ENCODE peak calls at places on chromosomes 7 and 10, in eight cellular contexts. A, S, L, D, H, T, E and P are unnamed samples.

GRCh38 chr10:17292375-17292774 is 64.3 kb downstream of the VIM start:
- DNase-seq in A (no peak), S (no peak), L (no peak), D (no peak), H (no peak), T (no peak), E (no peak), P (no peak)

GRCh38 chr10:80462986-80463741 is 9.1 kb downstream of the TSPAN14 start:
- DNase-seq in A (no peak), S (no peak), L (peak), D (no peak), H (no peak), T (peak), E (no peak), P (no peak)

GRCh38 chr7:132755538-132756481 is 179.5 kb upstream of the PLXNA4 start:
- DNase-seq in A (peak), S (no peak), L (no peak), D (no peak), H (no peak), T (no peak), E (no peak), P (no peak)

GRCh38 chr7:155509725-155510551 is 36.4 kb downstream of the CNPY1 start:
- DNase-seq in A (no peak), S (no peak), L (no peak), D (no peak), H (peak), T (no peak), E (peak), P (no peak)

GRCh38 chr7:38465946-38466345 is 165.2 kb downstream of the AMPH start:
- DNase-seq in A (peak), S (no peak), L (no peak), D (no peak), H (no peak), T (no peak), E (no peak), P (no peak)

GRCh38 chr10:103800789-103801540 is 54.4 kb downstream of the SH3PXD2A start:
- DNase-seq in A (peak), S (peak), L (peak), D (peak), H (no peak), T (no peak), E (peak), P (no peak)

GRCh38 chr7:79132844-79133451 is 320.5 kb downstream of the MAGI2 start:
- DNase-seq in A (no peak), S (no peak), L (no peak), D (no peak), H (no peak), T (no peak), E (no peak), P (no peak)

GRCh38 chr7:34417781-34418180 is 240.2 kb upstream of the NPSR1 start:
- DNase-seq in A (no peak), S (no peak), L (no peak), D (no peak), H (no peak), T (no peak), E (no peak), P (no peak)

GRCh38 chr10:126598009-126598408 is 72.5 kb downstream of the C10orf90 start:
- DNase-seq in A (peak), S (no peak), L (no peak), D (peak), H (peak), T (peak), E (peak), P (no peak)

GRCh38 chr10:3806603-3807002 is 21.6 kb upstream of the KLF6 start:
- DNase-seq in A (no peak), S (no peak), L (no peak), D (no peak), H (peak), T (peak), E (no peak), P (no peak)

GRCh38 chr7:64613653-64614052 is 50.8 kb upstream of the ZNF680 start:
- DNase-seq in A (no peak), S (no peak), L (no peak), D (no peak), H (no peak), T (no peak), E (no peak), P (no peak)

GRCh38 chr7:151250181-151251095 is 1.9 kb upstream of the SMARCD3 start:
- DNase-seq in A (no peak), S (no peak), L (no peak), D (no peak), H (no peak), T (no peak), E (no peak), P (no peak)

GRCh38 chr10:51366044-51366443 is 291.8 kb downstream of the PRKG1 start:
- DNase-seq in A (no peak), S (no peak), L (no peak), D (no peak), H (no peak), T (no peak), E (no peak), P (no peak)

GRCh38 chr7:66198956-66199355 is 6.2 kb upstream of the TPST1 start:
- DNase-seq in A (no peak), S (no peak), L (no peak), D (no peak), H (no peak), T (no peak), E (no peak), P (no peak)

GRCh38 chr7:143934526-143935340 is at the start of gene OR2F2:
- DNase-seq in A (no peak), S (no peak), L (no peak), D (no peak), H (no peak), T (peak), E (no peak), P (no peak)

GRCh38 chr10:77582710-77583115 is 54.9 kb downstream of the KCNMA1 start:
- DNase-seq in A (peak), S (no peak), L (no peak), D (no peak), H (no peak), T (peak), E (no peak), P (no peak)

GRCh38 chr7:39703143-39703542 is 79.8 kb downstream of the RALA start:
- DNase-seq in A (peak), S (no peak), L (peak), D (no peak), H (no peak), T (no peak), E (no peak), P (no peak)

GRCh38 chr7:23490357-23491131 is 20.3 kb upstream of the IGF2BP3 start:
- DNase-seq in A (no peak), S (peak), L (peak), D (no peak), H (peak), T (peak), E (peak), P (peak)

GRCh38 chr7:34011017-34011680 is 105.8 kb downstream of the BMPER start:
- DNase-seq in A (no peak), S (no peak), L (no peak), D (no peak), H (no peak), T (no peak), E (no peak), P (no peak)

GRCh38 chr7:93011351-93012294 is 106.2 kb downstream of the SAMD9 start:
- DNase-seq in A (no peak), S (no peak), L (no peak), D (no peak), H (no peak), T (peak), E (no peak), P (no peak)

GRCh38 chr10:69913586-69913985 is 111.9 kb downstream of the COL13A1 start:
- DNase-seq in A (no peak), S (no peak), L (no peak), D (no peak), H (no peak), T (no peak), E (no peak), P (no peak)

GRCh38 chr7:84524714-84525694 is 330.4 kb upstream of the SEMA3A start:
- DNase-seq in A (peak), S (no peak), L (no peak), D (no peak), H (no peak), T (no peak), E (no peak), P (no peak)

GRCh38 chr7:34463830-34464229 is 194.2 kb upstream of the NPSR1 start:
- DNase-seq in A (no peak), S (no peak), L (no peak), D (no peak), H (no peak), T (no peak), E (no peak), P (no peak)

GRCh38 chr10:51117794-51118193 is 43.5 kb downstream of the PRKG1 start:
- DNase-seq in A (no peak), S (no peak), L (no peak), D (no peak), H (no peak), T (peak), E (no peak), P (no peak)

GRCh38 chr7:137671920-137672319 is 174.9 kb downstream of the DGKI start:
- DNase-seq in A (no peak), S (no peak), L (no peak), D (no peak), H (no peak), T (no peak), E (no peak), P (no peak)

GRCh38 chr7:46972205-46972604 is 609.7 kb downstream of the TNS3 start:
- DNase-seq in A (no peak), S (no peak), L (no peak), D (no peak), H (no peak), T (peak), E (no peak), P (no peak)

GRCh38 chr7:55552320-55553086 is 19.8 kb downstream of the VOPP1 start:
- DNase-seq in A (no peak), S (no peak), L (no peak), D (no peak), H (peak), T (peak), E (no peak), P (no peak)

GRCh38 chr7:110442386-110442837 is 648.5 kb upstream of the LRRN3 start:
- DNase-seq in A (peak), S (no peak), L (peak), D (peak), H (no peak), T (peak), E (peak), P (no peak)

GRCh38 chr7:137820677-137821420 is 25.9 kb downstream of the DGKI start:
- DNase-seq in A (peak), S (no peak), L (peak), D (no peak), H (peak), T (no peak), E (no peak), P (no peak)

GRCh38 chr7:135536160-135536559 is 21.6 kb upstream of the NUP205 start:
- DNase-seq in A (no peak), S (no peak), L (no peak), D (no peak), H (no peak), T (no peak), E (no peak), P (no peak)

GRCh38 chr7:151046603-151047573 is 1.4 kb upstream of the ASIC3 start:
- DNase-seq in A (no peak), S (no peak), L (no peak), D (no peak), H (no peak), T (no peak), E (no peak), P (no peak)

GRCh38 chr10:46525177-46525823 is 31.2 kb downstream of the GPRIN2 start:
- DNase-seq in A (no peak), S (peak), L (no peak), D (no peak), H (no peak), T (peak), E (no peak), P (no peak)

GRCh38 chr10:44569193-44570091 is 184.5 kb upstream of the CXCL12 start:
- DNase-seq in A (no peak), S (no peak), L (no peak), D (no peak), H (no peak), T (peak), E (no peak), P (no peak)

GRCh38 chr7:156666368-156667109 is 26.0 kb downstream of the RNF32 start:
- DNase-seq in A (no peak), S (no peak), L (no peak), D (no peak), H (no peak), T (no peak), E (no peak), P (no peak)

GRCh38 chr7:874036-874749 is 2.2 kb upstream of the GET4 start:
- DNase-seq in A (no peak), S (no peak), L (no peak), D (no peak), H (no peak), T (no peak), E (no peak), P (no peak)

GRCh38 chr7:30206466-30206865 is 71.7 kb downstream of the MTURN start:
- DNase-seq in A (no peak), S (no peak), L (peak), D (no peak), H (peak), T (no peak), E (no peak), P (no peak)

GRCh38 chr10:123445336-123445735 is 220.8 kb upstream of the GPR26 start:
- DNase-seq in A (no peak), S (no peak), L (no peak), D (no peak), H (no peak), T (no peak), E (no peak), P (no peak)

GRCh38 chr7:55132890-55133551 is 114.2 kb downstream of the EGFR start:
- DNase-seq in A (no peak), S (no peak), L (no peak), D (no peak), H (no peak), T (peak), E (no peak), P (no peak)